ENCODE peak calls at places on chromosomes 11 and 22, in four cellular contexts. J is bronchial epithelial cell, P is mesothelial cell of epicardium, B is tibial nerve. H is an unnamed sample.

GRCh38 chr11:69114811-69115523 is 40.8 kb upstream of the SMIM38 start:
- DNase-seq in B (no peak), J (no peak), P (no peak), H (no peak)

GRCh38 chr22:49073873-49074417 is 753.7 kb downstream of the BRD1 start:
- DNase-seq in B (no peak), J (no peak), P (no peak), H (no peak)

GRCh38 chr11:73177380-73178091 is 35.4 kb upstream of the FCHSD2 start:
- DNase-seq in P (no peak), B (no peak), J (no peak), H (no peak)

GRCh38 chr11:19080579-19080993 is 20.1 kb upstream of the MRGPRX2 start:
- DNase-seq in J (peak; percentile 78), P (no peak), B (no peak), H (no peak)

GRCh38 chr22:39466228-39467006 is 9.6 kb downstream of the MGAT3 start:
- DNase-seq in P (no peak), B (no peak), J (no peak), H (no peak)

GRCh38 chr22:46147061-46147460 is 3.3 kb upstream of the PPARA start:
- DNase-seq in B (no peak), P (no peak), J (no peak), H (no peak)

GRCh38 chr11:134640971-134641968 is 229.2 kb upstream of the B3GAT1 start:
- DNase-seq in B (no peak), P (no peak), J (no peak), H (no peak)

GRCh38 chr11:125287467-125288232 is 123.1 kb downstream of the PKNOX2 start:
- DNase-seq in P (peak; percentile 36), J (no peak), B (no peak), H (no peak)

GRCh38 chr11:83051760-83052671 is 19.7 kb downstream of the RAB30 start:
- DNase-seq in J (peak; percentile 98), P (no peak), B (no peak), H (no peak)

GRCh38 chr11:134757633-134758032 is 345.6 kb upstream of the B3GAT1 start:
- DNase-seq in P (no peak), J (no peak), B (no peak), H (no peak)

GRCh38 chr11:111376453-111376871 is 2.6 kb downstream of the POU2AF1 start:
- DNase-seq in J (peak; percentile 56), B (no peak), P (no peak), H (no peak)

GRCh38 chr11:123682976-123683375 is 28.6 kb upstream of the SCN3B start:
- DNase-seq in B (no peak), J (no peak), P (no peak), H (no peak)

GRCh38 chr11:96464695-96465307 is 75.0 kb downstream of the JRKL start:
- DNase-seq in P (no peak), J (peak; percentile 77), B (no peak), H (no peak)